ENCODE peak calls at places on chromosomes 16 and 17, in ten cellular contexts. N, M, T, X, J, O, A, D, U and G are unnamed samples.

GRCh38 chr17:704111-704864 is 10.4 kb downstream of the VPS53 start:
- DNase-seq in M (no peak), T (no peak), D (no peak), O (no peak), A (no peak), J (no peak), N (no peak), X (no peak), U (no peak), G (no peak)

GRCh38 chr16:27841061-27841801 is 222.3 kb downstream of the GSG1L start:
- DNase-seq in O (no peak), T (no peak), N (no peak), D (no peak), J (no peak), A (no peak), M (no peak), U (no peak), X (no peak), G (no peak)

GRCh38 chr16:2814757-2815298 is 2.2 kb upstream of the PRSS21 start:
- DNase-seq in U (no peak), J (no peak), T (no peak), M (no peak), X (no peak), A (no peak), D (no peak), N (no peak), O (no peak), G (no peak)

GRCh38 chr16:22372882-22373661 is 1.3 kb downstream of the CDR2 start:
- DNase-seq in X (no peak), A (no peak), N (no peak), U (no peak), T (peak; percentile 30), D (peak; percentile 18), J (no peak), O (no peak), M (no peak), G (no peak)

GRCh38 chr17:71438631-71439146 is 682.1 kb upstream of the SOX9 start:
- DNase-seq in X (no peak), T (no peak), J (no peak), D (peak; percentile 93), M (peak; percentile 77), A (peak; percentile 84), U (no peak), N (no peak), O (no peak), G (no peak)

GRCh38 chr17:4436381-4436780 is 2.6 kb downstream of the SPNS3 start:
- DNase-seq in X (no peak), A (no peak), J (no peak), M (no peak), N (no peak), O (no peak), D (no peak), U (no peak), T (peak; percentile 13), G (no peak)

GRCh38 chr17:58277107-58277506 is 3.6 kb downstream of the MPO start:
- DNase-seq in U (no peak), M (no peak), X (no peak), O (no peak), A (peak; percentile 26), J (no peak), N (no peak), D (peak; percentile 14), T (peak; percentile 36), G (peak; percentile 27)

GRCh38 chr17:27333410-27333980 is 39.6 kb downstream of the WSB1 start:
- DNase-seq in N (peak; percentile 44), O (no peak), M (no peak), T (peak; percentile 65), U (no peak), A (no peak), J (no peak), X (no peak), D (no peak), G (no peak)

DNA sequence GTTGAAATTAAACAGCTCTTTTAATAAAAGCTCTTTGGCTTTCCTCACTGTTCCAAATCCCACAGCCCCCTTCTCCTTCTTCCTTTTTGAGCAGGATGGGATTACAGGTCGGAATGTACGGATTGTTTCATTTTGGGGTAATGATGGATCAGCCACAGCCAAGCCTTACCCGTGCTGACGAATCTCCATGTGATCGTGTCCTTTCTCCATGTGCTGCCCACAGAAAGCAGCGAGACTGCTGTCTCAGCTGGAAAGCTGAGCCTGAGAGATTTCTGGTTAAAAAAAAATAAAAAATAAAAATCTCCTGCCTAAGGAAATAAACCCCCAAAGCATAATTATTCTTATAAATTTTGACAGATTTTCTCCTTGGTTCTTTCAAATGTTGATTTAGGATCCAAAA is 276.6 kb downstream of the CPPED1 start:
- DNase-seq in U (no peak), X (no peak), D (no peak), N (no peak), M (no peak), T (no peak), J (no peak), A (no peak), O (no peak), G (no peak)
- TF ChIP-seq CTCF in U (no peak), X (no peak), D (no peak), N (no peak), M (no peak), T (no peak), J (no peak), A (no peak), O (no peak), G (no peak)

GRCh38 chr17:67549787-67550186 is 167.9 kb upstream of the NOL11 start:
- DNase-seq in A (no peak), T (no peak), N (no peak), U (no peak), J (no peak), D (no peak), X (no peak), M (no peak), O (no peak), G (no peak)

GRCh38 chr17:67546578-67547527 is 169.8 kb downstream of the PITPNC1 start:
- DNase-seq in O (no peak), D (peak; percentile 47), U (peak; percentile 87), N (peak; percentile 62), M (peak; percentile 51), T (no peak), X (peak; percentile 59), A (peak; percentile 21), J (no peak), G (no peak)

GRCh38 chr17:67554634-67555033 is 163.1 kb upstream of the NOL11 start:
- DNase-seq in J (no peak), X (no peak), D (no peak), M (no peak), T (no peak), U (no peak), O (no peak), A (no peak), N (no peak), G (no peak)

GRCh38 chr17:67544364-67544763 is 167.3 kb downstream of the PITPNC1 start:
- DNase-seq in M (no peak), N (no peak), O (no peak), A (no peak), D (no peak), U (no peak), X (no peak), T (no peak), J (no peak), G (no peak)

DNA sequence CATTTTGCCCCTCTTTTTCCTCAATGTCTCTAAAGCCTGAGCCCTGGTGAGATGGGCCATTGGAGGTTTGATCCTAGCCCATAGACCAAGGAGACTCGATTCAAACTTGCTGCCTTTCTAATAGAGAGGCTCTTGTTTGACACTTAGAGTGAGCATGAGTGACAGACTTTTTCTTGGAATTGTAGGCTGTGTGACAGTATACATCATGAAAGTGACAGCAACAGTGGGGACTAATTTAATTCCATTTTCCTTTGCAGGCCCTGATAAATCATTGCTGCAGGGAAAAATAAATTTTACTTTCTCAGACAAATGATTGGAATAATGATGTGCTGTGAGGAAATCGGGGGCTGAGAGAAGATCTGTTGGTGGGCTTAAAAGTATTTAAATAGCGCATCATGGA is 169.0 kb upstream of the NOL11 start:
- DNase-seq in D (no peak), X (no peak), U (no peak), N (no peak), O (no peak), A (no peak), J (no peak), T (no peak), M (no peak), G (no peak)
- TF ChIP-seq CTCF in D (no peak), X (no peak), U (no peak), N (no peak), O (no peak), A (no peak), J (no peak), T (no peak), M (no peak), G (no peak)

GRCh38 chr17:77501751-77502625 is 361.2 kb downstream of the SEC14L1 start:
- DNase-seq in O (no peak), J (no peak), D (no peak), N (peak; percentile 12), X (no peak), T (no peak), U (no peak), M (peak; percentile 2), A (no peak), G (no peak)

GRCh38 chr17:77503293-77503655 is 362.5 kb downstream of the SEC14L1 start:
- DNase-seq in N (peak; percentile 9), O (no peak), M (peak; percentile 3), J (no peak), A (no peak), D (no peak), X (no peak), U (no peak), T (no peak), G (no peak)

GRCh38 chr17:77503916-77504651 is 363.3 kb downstream of the SEC14L1 start:
- DNase-seq in X (no peak), D (no peak), N (peak; percentile 10), T (no peak), A (no peak), M (peak; percentile 7), U (no peak), J (no peak), O (no peak), G (no peak)

GRCh38 chr17:77501101-77501566 is 360.4 kb downstream of the SEC14L1 start:
- DNase-seq in T (peak; percentile 68), D (no peak), N (peak; percentile 15), A (peak; percentile 57), J (no peak), M (peak; percentile 35), X (no peak), O (no peak), U (no peak), G (no peak)

GRCh38 chr17:77502626-77503292 is 362.0 kb downstream of the SEC14L1 start:
- DNase-seq in D (no peak), M (peak; percentile 2), T (no peak), J (no peak), U (no peak), A (no peak), X (no peak), O (no peak), N (peak; percentile 14), G (no peak)
- TF ChIP-seq CTCF in D (no peak), M (no peak), T (no peak), J (no peak), U (no peak), A (no peak), X (no peak), O (no peak), N (no peak), G (no peak)

GRCh38 chr16:18979936-18980335 is 3.8 kb upstream of the TMC7 start:
- DNase-seq in D (no peak), A (no peak), U (peak; percentile 42), J (no peak), N (no peak), M (no peak), X (no peak), T (no peak), O (no peak), G (no peak)

GRCh38 chr16:18984425-18985005 is 781 bp downstream of the TMC7 start:
- DNase-seq in J (no peak), O (no peak), D (peak; percentile 14), A (peak; percentile 38), X (no peak), M (no peak), U (no peak), N (no peak), T (no peak), G (no peak)

DNA sequence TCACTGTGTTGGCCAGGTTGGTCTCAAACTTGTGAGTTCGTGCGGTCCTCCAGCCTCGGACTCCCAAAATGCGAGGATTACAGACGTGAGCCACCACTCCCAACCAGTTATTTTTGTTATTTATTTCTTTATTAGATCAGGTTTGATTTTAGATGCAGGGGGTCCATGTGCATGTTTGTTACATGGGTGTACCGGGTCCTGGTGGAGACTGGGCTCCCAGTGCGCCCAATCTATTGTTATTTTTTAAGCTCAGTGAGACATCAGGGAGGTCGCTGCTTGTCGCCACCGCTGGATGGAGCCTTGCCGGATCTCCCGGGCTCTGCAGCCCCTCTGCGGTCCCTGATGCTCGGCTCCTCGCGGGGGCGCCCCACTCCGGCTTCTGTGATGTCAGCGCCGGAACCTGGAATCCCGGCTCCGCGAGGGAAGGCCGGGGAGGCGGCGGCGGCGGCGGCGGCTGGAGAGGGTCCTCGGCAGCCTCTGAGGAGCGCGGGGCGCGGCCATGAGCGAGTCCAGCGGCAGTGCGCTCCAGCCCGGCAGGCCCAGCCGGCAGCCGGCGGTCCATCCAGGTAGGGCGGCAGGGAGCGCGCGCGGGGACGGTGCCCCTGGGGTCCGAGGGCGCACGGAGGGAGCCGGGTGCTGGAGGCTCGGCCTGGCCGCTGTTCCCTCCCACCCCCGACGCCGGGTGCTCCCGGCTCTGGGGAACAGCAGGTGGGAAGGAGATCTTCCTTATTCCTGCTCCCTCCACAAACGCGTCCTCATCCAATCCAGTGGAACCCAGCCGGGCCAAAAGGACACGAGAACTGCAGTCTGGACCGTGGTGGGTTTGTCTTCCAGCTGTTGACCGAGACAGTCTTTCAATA is at the start of gene TMC7:
- DNase-seq in X (peak; percentile 28), N (peak; percentile 53), O (peak; percentile 32), M (peak; percentile 95), D (peak; percentile 82), A (peak; percentile 92), T (peak; percentile 55), U (peak; percentile 83), J (peak; percentile 11), G (peak; percentile 97)
- TF ChIP-seq CTCF in X (no peak), N (peak; percentile 55), O (peak; percentile 84), M (peak; percentile 97), D (peak; percentile 87), A (peak; percentile 98), T (peak; percentile 48), U (no peak), J (peak; percentile 54), G (peak; percentile 94)